ENCODE peak calls at places on chromosomes 16 and 17, in ten cellular contexts. U, S, J, N, W, I, M, O, B and H are unnamed samples.

GRCh38 chr17:57143341-57143740 is 58.3 kb downstream of the AKAP1 start:
- DNase-seq in U (no peak), S (no peak), J (no peak), N (peak), W (no peak), I (no peak), M (no peak), O (no peak), B (no peak), H (no peak)

GRCh38 chr17:83055911-83056582 is 23.4 kb upstream of the METRNL start:
- DNase-seq in U (no peak), S (no peak), J (peak), N (peak), W (peak), I (no peak), M (peak), O (no peak), B (peak), H (no peak)

GRCh38 chr17:74332763-74333220 is 6.8 kb downstream of the KIF19 start:
- DNase-seq in U (no peak), S (no peak), J (no peak), N (no peak), W (no peak), I (no peak), M (no peak), O (no peak), B (no peak), H (no peak)

GRCh38 chr17:66322764-66323163 is 20.4 kb downstream of the PRKCA start:
- DNase-seq in U (no peak), S (no peak), J (no peak), N (no peak), W (no peak), I (no peak), M (peak), O (no peak), B (no peak), H (no peak)

GRCh38 chr17:15143524-15143923 is 121.6 kb downstream of the PMP22 start:
- DNase-seq in U (no peak), S (no peak), J (no peak), N (no peak), W (no peak), I (no peak), M (no peak), O (peak), B (no peak), H (no peak)

GRCh38 chr17:4144411-4144747 is 1.4 kb downstream of the CYB5D2 start:
- DNase-seq in U (no peak), S (no peak), J (no peak), N (no peak), W (no peak), I (no peak), M (no peak), O (no peak), B (no peak), H (no peak)

GRCh38 chr16:84950906-84951305 is 60.4 kb downstream of the ZDHHC7 start:
- DNase-seq in U (no peak), S (no peak), J (no peak), N (no peak), W (peak), I (no peak), M (peak), O (no peak), B (no peak), H (no peak)

GRCh38 chr17:40516581-40517285 is 15.3 kb upstream of the TNS4 start:
- DNase-seq in U (no peak), S (no peak), J (no peak), N (no peak), W (peak), I (no peak), M (peak), O (no peak), B (peak), H (peak)

GRCh38 chr17:69810326-69811035 is 264.5 kb upstream of the KCNJ16 start:
- DNase-seq in U (no peak), S (no peak), J (no peak), N (no peak), W (no peak), I (no peak), M (peak), O (no peak), B (no peak), H (no peak)

GRCh38 chr17:35256629-35257028 is 13.8 kb downstream of the SLFN5 start:
- DNase-seq in U (no peak), S (no peak), J (no peak), N (no peak), W (no peak), I (no peak), M (no peak), O (no peak), B (no peak), H (no peak)

GRCh38 chr16:7321661-7322060 is 11.0 kb upstream of the RBFOX1 start:
- DNase-seq in U (no peak), S (no peak), J (no peak), N (no peak), W (no peak), I (no peak), M (no peak), O (no peak), B (no peak), H (no peak)

GRCh38 chr17:1865252-1866037 is 35.6 kb downstream of the RPA1 start:
- DNase-seq in U (no peak), S (peak), J (no peak), N (peak), W (peak), I (no peak), M (peak), O (no peak), B (peak), H (peak)

GRCh38 chr16:7304932-7305331 is 27.7 kb upstream of the RBFOX1 start:
- DNase-seq in U (no peak), S (no peak), J (no peak), N (no peak), W (no peak), I (no peak), M (no peak), O (no peak), B (no peak), H (no peak)

GRCh38 chr16:8173111-8173644 is 417.1 kb downstream of the TMEM114 start:
- DNase-seq in U (peak), S (no peak), J (no peak), N (peak), W (peak), I (peak), M (peak), O (no peak), B (peak), H (no peak)

GRCh38 chr17:79045001-79045729 is 21.2 kb downstream of the C1QTNF1 start:
- DNase-seq in U (no peak), S (no peak), J (no peak), N (no peak), W (no peak), I (no peak), M (no peak), O (no peak), B (no peak), H (no peak)

GRCh38 chr17:73119631-73120030 is 27.1 kb upstream of the SLC39A11 start:
- DNase-seq in U (no peak), S (no peak), J (no peak), N (no peak), W (no peak), I (no peak), M (peak), O (no peak), B (no peak), H (no peak)

DNA sequence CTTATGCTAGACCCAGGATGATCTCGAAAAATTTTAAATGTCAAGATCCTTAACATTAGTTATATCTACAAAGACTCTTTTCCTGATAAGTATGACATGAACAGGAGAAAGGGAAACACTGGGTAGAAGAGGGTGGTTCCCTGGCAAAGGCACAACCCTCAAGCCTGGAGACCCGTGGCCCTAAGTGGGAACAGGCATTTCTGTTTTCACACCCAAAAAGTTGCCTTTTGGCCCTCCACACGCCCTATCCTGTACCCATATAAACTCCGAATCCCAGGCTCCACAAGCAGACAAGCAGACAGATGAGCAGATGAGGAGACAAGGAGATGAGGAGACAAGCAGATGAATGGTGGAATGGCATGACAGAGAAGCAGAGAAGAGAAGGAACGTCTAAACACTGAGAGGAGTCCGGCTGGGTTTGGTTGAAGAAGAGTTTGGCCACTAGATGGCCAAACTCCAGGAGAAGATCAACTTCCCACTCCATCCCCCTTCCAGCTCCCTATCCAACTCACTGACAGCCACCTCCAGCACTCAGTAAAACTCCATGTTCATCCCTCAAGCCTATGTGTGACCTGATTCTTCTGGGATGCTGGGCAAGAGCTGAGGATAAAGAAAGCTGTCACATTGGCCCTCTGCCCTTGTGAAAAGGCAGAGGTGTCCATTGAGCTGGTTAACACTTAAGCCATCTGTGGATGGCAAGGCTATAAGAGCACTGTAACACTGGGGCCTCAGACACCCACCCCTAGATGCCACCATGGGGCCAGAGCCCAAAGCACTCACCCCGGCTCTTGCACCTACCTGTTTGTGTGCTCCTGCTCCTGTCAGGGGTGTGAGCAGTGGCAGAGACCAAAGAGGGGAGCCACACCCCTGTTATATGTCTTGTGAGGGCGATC is 139.6 kb upstream of the FAM20A start:
- DNase-seq in U (no peak), S (no peak), J (no peak), N (no peak), W (peak), I (no peak), M (no peak), O (no peak), B (no peak), H (no peak)
- TF ChIP-seq CTCF in U (no peak), S (no peak), J (peak), N (peak), W (peak), I (no peak), M (peak), O (no peak), B (peak), H (no peak)

DNA sequence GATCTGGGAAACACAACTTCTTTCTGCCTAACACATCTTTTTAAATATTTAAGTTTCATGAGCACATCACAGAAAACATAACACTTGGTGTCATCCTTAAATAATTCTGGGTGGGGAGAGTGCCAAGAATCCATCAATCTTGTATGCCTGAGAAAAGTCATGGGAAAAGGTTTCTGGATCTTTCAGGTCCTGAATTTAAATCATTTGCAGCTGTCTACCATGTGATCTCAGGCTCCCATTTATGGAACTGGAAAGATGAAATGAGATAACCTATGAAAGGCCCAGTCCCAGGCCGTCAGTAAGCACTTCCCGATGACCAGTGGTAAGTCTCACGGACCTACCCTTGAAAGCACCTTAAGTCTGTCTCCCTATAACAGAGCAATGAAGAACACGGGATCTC is 15.1 kb downstream of the CDH11 start:
- DNase-seq in U (no peak), S (no peak), J (no peak), N (peak), W (no peak), I (no peak), M (no peak), O (no peak), B (peak), H (no peak)
- TF ChIP-seq CTCF in U (no peak), S (no peak), J (no peak), N (no peak), W (no peak), I (no peak), M (no peak), O (no peak), B (no peak), H (no peak)

GRCh38 chr17:47227862-47228261 is 18.7 kb downstream of the MYL4 start:
- DNase-seq in U (no peak), S (no peak), J (no peak), N (no peak), W (no peak), I (no peak), M (no peak), O (no peak), B (no peak), H (no peak)

GRCh38 chr17:47231334-47231733 is 22.2 kb downstream of the MYL4 start:
- DNase-seq in U (no peak), S (no peak), J (no peak), N (no peak), W (no peak), I (no peak), M (no peak), O (no peak), B (no peak), H (no peak)

GRCh38 chr17:47230864-47231263 is 21.7 kb downstream of the MYL4 start:
- DNase-seq in U (no peak), S (no peak), J (no peak), N (no peak), W (no peak), I (no peak), M (no peak), O (no peak), B (no peak), H (no peak)

GRCh38 chr17:47231866-47232265 is 21.8 kb upstream of the ITGB3 start:
- DNase-seq in U (no peak), S (no peak), J (no peak), N (no peak), W (no peak), I (no peak), M (no peak), O (no peak), B (no peak), H (no peak)

DNA sequence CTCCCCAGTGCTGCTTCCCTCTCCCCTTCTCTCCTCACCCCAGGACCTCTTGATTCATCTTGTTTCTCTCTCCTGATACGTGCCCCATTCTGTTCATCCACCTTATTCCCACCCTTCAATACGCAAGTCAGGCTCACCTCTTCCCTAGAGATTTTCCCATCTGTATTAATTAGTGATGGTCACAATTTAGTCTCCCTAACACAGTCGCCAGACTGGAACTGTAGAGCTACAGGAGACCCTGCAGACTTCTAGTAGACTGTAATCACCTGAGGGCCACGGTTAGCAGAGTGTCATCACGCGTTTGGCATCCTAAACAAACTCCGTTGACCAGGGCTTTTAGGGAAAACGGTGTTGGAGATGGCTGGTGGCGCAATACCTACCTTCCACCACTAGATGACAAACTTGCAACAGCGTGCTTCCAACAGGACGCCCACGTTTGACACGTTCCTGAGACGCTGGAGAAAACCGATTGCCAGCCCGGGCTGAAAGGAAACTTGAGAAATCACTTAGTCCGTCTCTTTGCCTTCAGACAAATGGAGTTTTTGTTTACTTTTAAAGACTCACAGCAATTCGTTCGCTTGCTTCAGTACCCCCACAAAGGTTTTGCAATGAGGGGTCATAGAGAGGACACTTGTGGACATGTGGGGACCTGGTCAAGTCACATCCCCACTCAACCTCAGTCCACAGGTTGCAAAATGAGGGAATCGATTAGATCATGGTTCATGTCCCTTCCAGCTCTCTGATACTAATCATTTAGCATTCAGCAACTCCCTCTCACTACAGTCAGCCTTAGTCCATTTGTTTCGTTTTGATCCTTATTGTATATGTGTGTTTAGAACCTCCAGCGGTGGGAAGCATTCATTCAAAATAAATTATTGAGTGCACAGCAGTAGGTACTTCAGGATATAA is 20.6 kb downstream of the MYL4 start:
- DNase-seq in U (peak), S (peak), J (peak), N (peak), W (peak), I (peak), M (peak), O (peak), B (peak), H (peak)
- TF ChIP-seq CTCF in U (peak), S (peak), J (peak), N (peak), W (peak), I (peak), M (peak), O (peak), B (peak), H (peak)

DNA sequence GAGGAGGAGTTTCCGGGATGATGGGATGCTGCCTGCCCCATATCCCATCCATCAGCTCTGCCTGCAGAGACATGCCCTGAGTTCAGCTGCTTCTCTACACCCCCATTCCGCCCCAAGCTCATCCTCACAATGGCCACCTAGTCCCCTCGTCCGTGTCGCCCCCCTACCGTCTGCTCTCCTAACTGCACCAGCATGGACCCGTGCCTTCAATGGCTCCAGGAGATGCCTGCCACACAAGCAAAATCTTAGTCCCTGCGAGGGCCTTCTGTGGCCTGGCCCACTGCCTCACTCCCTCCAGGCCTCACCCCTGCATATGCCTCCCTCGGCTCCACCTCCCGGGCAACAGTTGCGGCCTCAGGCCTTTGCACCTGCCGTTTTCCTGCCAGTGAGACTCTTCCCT is 1.8 kb upstream of the TELO2 start:
- DNase-seq in U (no peak), S (no peak), J (no peak), N (no peak), W (no peak), I (no peak), M (no peak), O (no peak), B (no peak), H (no peak)
- TF ChIP-seq CTCF in U (no peak), S (no peak), J (no peak), N (no peak), W (no peak), I (no peak), M (no peak), O (no peak), B (no peak), H (no peak)